ENCODE peak calls at places on chromosomes 12 and 14, in four cellular contexts. One of them, this sample, is unnamed. For H3K4me1, the result is how much of the 10 kb centered on the place peaks cover.

GRCh38 chr12:100593490-100593889 is 20.0 kb downstream of the GAS2L3 start:
- DNase-seq in thyroid gland: no peak
- DNase-seq in A549: no peak
- DNase-seq in CD4-positive, CD25-positive, alpha-beta regulatory T cell: no peak
- DNase-seq in this sample: peak

GRCh38 chr14:36105401-36105800 is 71.1 kb downstream of the PTCSC3 start:
- DNase-seq in A549: no peak
- DNase-seq in thyroid gland: peak
- DNase-seq in CD4-positive, CD25-positive, alpha-beta regulatory T cell: no peak
- DNase-seq in this sample: peak

GRCh38 chr12:108768591-108769500 is 37.5 kb upstream of the CORO1C start:
- DNase-seq in CD4-positive, CD25-positive, alpha-beta regulatory T cell: no peak
- DNase-seq in thyroid gland: peak
- DNase-seq in A549: peak
- DNase-seq in this sample: no peak

GRCh38 chr12:129973236-129973961 is 69.6 kb upstream of the TMEM132D start:
- DNase-seq in CD4-positive, CD25-positive, alpha-beta regulatory T cell: no peak
- DNase-seq in thyroid gland: no peak
- DNase-seq in A549: no peak
- DNase-seq in this sample: no peak

GRCh38 chr14:92252291-92252690 is 70.7 kb upstream of the SLC24A4 start:
- DNase-seq in A549: no peak
- DNase-seq in CD4-positive, CD25-positive, alpha-beta regulatory T cell: no peak
- DNase-seq in thyroid gland: no peak
- DNase-seq in this sample: no peak

GRCh38 chr14:52995998-52996397 is 45.1 kb upstream of the FERMT2 start:
- DNase-seq in CD4-positive, CD25-positive, alpha-beta regulatory T cell: no peak
- DNase-seq in thyroid gland: no peak
- DNase-seq in A549: no peak
- DNase-seq in this sample: no peak

GRCh38 chr14:91350813-91351507 is 66.7 kb downstream of the CCDC88C start:
- DNase-seq in CD4-positive, CD25-positive, alpha-beta regulatory T cell: peak
- DNase-seq in thyroid gland: no peak
- DNase-seq in A549: no peak
- DNase-seq in this sample: no peak

GRCh38 chr14:38255408-38255672 is 553 bp downstream of the CLEC14A start:
- DNase-seq in A549: no peak
- DNase-seq in thyroid gland: peak
- DNase-seq in CD4-positive, CD25-positive, alpha-beta regulatory T cell: no peak
- DNase-seq in this sample: no peak

GRCh38 chr12:50401383-50402155 is 884 bp downstream of the LARP4 start:
- DNase-seq in A549: no peak
- DNase-seq in thyroid gland: peak
- DNase-seq in CD4-positive, CD25-positive, alpha-beta regulatory T cell: no peak
- DNase-seq in this sample: peak

DNA sequence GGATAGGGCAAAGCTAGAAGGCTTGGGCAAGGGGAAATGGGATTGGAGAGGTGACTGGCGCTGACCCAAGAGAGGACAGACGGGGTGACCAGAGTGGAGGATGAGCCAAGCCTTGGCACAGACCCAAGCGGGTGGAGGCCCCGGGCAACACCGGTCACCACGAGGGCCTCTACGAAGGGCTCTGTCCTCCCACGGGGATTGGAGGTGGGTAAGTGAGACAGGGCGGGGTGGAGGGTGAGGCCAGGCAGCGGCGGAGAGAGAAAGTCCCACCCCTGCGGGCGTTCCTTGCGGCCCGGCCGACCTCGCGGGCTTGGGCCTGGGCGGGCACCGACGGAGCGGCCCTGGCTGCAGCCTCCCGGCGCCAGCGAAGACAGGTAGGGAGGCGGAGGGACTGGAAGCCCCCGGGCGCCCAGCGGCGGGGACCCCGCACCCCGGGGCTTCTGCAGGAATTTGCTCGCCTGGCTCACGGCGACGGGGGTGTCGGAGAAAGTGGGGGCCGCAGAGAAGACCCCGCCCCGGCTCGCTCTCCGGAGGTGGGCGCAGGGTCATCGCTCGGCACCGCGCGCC is at the start of gene PAPLN:
- DNase-seq in thyroid gland: peak
- DNase-seq in A549: peak
- DNase-seq in CD4-positive, CD25-positive, alpha-beta regulatory T cell: no peak
- DNase-seq in this sample: peak
- H3K4me1 ChIP-seq in thyroid gland: under half
- H3K4me1 ChIP-seq in A549: under half
- H3K4me1 ChIP-seq in CD4-positive, CD25-positive, alpha-beta regulatory T cell: under half
- H3K4me1 ChIP-seq in this sample: under half

GRCh38 chr12:98106201-98106600 is 409.2 kb upstream of the TMPO start:
- DNase-seq in A549: no peak
- DNase-seq in CD4-positive, CD25-positive, alpha-beta regulatory T cell: no peak
- DNase-seq in thyroid gland: no peak
- DNase-seq in this sample: no peak

GRCh38 chr12:98110516-98110915 is 404.9 kb upstream of the TMPO start:
- DNase-seq in CD4-positive, CD25-positive, alpha-beta regulatory T cell: no peak
- DNase-seq in thyroid gland: no peak
- DNase-seq in A549: no peak
- DNase-seq in this sample: no peak
- H3K4me1 ChIP-seq in CD4-positive, CD25-positive, alpha-beta regulatory T cell: under half
- H3K4me1 ChIP-seq in thyroid gland: under half
- H3K4me1 ChIP-seq in A549: under half
- H3K4me1 ChIP-seq in this sample: under half

DNA sequence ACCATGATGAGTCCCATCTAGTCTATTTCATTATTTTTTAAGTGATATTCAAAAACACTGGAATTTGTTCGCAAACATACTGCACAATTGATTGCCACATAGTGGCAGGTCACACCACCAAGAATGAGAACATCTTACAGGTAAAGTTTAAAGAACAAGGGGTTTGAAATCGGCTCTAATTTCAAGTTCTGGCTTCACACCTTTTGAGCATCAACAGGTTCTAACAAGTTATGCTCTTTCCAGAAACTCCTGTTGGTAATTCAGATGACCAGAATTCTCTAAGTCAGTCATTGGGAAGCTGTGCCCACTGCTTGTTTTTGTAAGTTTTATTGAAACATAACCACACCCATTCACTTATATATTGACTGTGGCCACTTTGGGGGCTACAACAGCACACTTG is 336.3 kb downstream of the FUT8 start:
- DNase-seq in A549: no peak
- DNase-seq in CD4-positive, CD25-positive, alpha-beta regulatory T cell: no peak
- DNase-seq in thyroid gland: no peak
- DNase-seq in this sample: no peak
- H3K4me1 ChIP-seq in A549: under half
- H3K4me1 ChIP-seq in CD4-positive, CD25-positive, alpha-beta regulatory T cell: under half
- H3K4me1 ChIP-seq in thyroid gland: under half
- H3K4me1 ChIP-seq in this sample: under half

GRCh38 chr12:94717656-94718055 is 67.3 kb upstream of the TMCC3 start:
- DNase-seq in A549: no peak
- DNase-seq in thyroid gland: no peak
- DNase-seq in CD4-positive, CD25-positive, alpha-beta regulatory T cell: no peak
- DNase-seq in this sample: no peak

GRCh38 chr12:94714378-94714777 is 64.0 kb upstream of the TMCC3 start:
- DNase-seq in CD4-positive, CD25-positive, alpha-beta regulatory T cell: no peak
- DNase-seq in A549: no peak
- DNase-seq in thyroid gland: no peak
- DNase-seq in this sample: peak

GRCh38 chr12:94717112-94717511 is 66.8 kb upstream of the TMCC3 start:
- DNase-seq in A549: no peak
- DNase-seq in thyroid gland: no peak
- DNase-seq in CD4-positive, CD25-positive, alpha-beta regulatory T cell: no peak
- DNase-seq in this sample: no peak

GRCh38 chr12:94718114-94718513 is 67.8 kb upstream of the TMCC3 start:
- DNase-seq in CD4-positive, CD25-positive, alpha-beta regulatory T cell: no peak
- DNase-seq in thyroid gland: no peak
- DNase-seq in A549: no peak
- DNase-seq in this sample: no peak

DNA sequence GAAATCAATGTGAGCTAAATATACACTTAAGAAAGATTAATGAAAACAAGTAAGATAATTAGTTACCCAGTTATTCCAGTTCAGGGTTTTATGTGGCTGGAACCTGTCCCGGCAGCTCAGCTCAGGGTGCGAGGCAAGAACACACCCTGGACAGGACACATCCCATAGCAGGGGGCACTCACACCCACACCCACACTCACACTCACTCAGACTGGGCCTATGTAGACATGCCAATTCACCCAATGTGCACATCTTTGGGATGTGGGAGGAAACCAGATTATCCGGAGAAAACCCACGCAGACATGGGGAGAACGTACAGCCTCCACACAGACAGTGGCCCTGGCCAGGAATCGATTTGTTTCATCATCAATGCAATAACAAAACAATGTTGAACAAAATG is 66.0 kb upstream of the TMCC3 start:
- DNase-seq in A549: no peak
- DNase-seq in thyroid gland: no peak
- DNase-seq in CD4-positive, CD25-positive, alpha-beta regulatory T cell: no peak
- DNase-seq in this sample: no peak
- H3K4me1 ChIP-seq in A549: under half
- H3K4me1 ChIP-seq in thyroid gland: under half
- H3K4me1 ChIP-seq in CD4-positive, CD25-positive, alpha-beta regulatory T cell: under half
- H3K4me1 ChIP-seq in this sample: under half

DNA sequence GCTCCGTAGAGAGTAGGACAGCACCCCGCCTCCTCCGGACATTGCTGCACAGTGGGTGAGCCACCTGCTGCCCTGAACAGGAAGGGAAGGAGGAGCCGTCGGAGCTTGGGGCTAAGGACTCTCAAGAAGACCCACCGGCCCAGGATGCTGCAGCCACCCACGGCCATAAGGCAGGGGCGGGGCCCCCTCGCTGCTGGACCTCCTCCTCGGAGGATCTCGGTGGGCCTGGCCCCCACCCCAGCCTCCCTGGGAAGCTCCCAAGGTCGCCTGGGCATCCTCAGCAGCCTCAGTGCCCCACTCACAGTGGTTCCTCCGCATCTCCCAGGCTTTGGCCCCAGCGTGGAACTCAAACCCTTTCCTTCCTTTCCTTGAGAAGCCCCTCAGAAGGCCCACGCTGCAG is 68.6 kb upstream of the DIO3 start:
- DNase-seq in CD4-positive, CD25-positive, alpha-beta regulatory T cell: no peak
- DNase-seq in A549: no peak
- DNase-seq in thyroid gland: no peak
- DNase-seq in this sample: no peak
- H3K4me1 ChIP-seq in CD4-positive, CD25-positive, alpha-beta regulatory T cell: under half
- H3K4me1 ChIP-seq in A549: under half
- H3K4me1 ChIP-seq in thyroid gland: under half
- H3K4me1 ChIP-seq in this sample: under half

DNA sequence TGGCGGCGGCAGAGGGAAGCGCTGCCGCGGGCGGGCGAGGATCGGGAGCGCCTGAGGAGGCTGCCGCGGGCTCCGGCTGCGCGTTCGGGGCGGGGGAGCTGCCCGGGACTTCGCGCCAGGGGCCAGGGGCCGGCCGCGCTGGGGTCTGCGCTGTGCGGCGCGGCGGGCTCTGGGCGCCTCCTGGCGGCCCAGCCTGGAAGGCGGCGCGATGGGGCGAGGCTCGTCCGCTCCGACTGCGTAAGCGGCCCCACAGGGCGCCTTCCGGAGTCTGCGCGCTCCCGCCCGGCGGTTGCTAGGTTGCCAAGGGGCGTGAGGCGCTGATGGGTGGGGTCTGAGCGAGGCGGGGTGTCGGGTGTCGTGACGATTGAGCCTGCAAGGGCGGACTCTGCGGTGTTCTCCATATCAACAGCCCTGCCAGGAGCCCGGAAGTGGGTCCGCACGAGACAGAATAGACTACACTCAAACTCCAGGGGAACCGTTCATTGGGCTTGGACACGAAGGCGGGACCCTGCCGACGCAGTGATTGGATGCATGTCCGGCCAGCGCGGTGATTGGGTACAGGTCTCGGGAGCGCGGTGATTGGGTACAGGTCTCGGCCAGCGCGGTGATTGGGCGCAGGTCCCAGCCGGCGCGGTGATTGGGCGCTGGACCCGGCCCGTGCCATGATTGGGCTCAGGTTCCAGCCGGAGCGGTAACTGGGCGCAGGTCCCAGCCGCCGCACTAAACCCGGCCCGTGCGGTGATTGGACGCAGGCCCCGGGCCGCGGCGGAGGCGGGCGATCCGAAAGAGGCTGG is at the start of gene TEDC1:
- DNase-seq in A549: peak
- DNase-seq in thyroid gland: peak
- DNase-seq in CD4-positive, CD25-positive, alpha-beta regulatory T cell: peak
- DNase-seq in this sample: peak
- H3K4me1 ChIP-seq in A549: under half
- H3K4me1 ChIP-seq in thyroid gland: under half
- H3K4me1 ChIP-seq in CD4-positive, CD25-positive, alpha-beta regulatory T cell: half or more
- H3K4me1 ChIP-seq in this sample: under half

DNA sequence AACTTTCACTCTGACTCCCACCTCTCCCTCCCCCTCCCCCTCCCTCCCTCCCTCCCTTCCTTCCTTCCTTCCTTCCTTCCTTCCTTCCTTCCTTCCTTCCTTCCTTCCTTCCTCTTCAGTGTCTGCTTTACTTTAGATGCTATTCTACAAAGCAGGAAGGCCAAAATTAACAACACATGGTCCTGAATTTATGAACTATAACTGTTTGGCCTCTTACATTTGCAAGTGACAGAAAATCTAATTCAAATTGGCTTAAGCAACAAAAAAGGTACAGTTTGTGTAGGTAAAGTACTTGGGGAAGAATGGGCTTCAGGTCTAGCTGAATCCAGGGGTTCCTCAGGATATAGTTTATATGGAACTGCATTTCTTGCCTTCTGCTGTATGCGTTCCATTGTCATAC is 673.0 kb downstream of the AACS start:
- DNase-seq in A549: no peak
- DNase-seq in CD4-positive, CD25-positive, alpha-beta regulatory T cell: no peak
- DNase-seq in thyroid gland: no peak
- DNase-seq in this sample: no peak
- H3K4me1 ChIP-seq in A549: under half
- H3K4me1 ChIP-seq in CD4-positive, CD25-positive, alpha-beta regulatory T cell: under half
- H3K4me1 ChIP-seq in thyroid gland: under half
- H3K4me1 ChIP-seq in this sample: under half

DNA sequence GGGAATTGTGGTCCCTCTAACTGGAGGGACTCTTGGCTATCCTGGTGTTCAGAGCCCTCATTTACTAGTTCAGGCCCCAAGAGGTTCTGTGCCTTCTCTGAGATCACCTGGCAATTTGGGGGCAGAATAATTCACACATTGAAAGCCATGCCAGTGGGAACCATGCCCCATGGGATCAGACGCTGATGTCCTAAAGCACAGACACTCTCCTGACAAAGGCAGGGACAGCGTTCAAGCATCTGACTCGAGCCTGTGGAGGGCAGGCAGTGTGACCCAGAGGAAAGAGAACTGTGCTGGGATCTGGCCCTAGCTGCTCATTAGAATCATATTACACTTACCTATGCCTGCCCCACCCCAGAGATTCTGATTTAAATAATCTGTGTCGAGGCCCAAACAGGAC is 2.4 kb upstream of the ASB2 start:
- DNase-seq in A549: no peak
- DNase-seq in CD4-positive, CD25-positive, alpha-beta regulatory T cell: no peak
- DNase-seq in thyroid gland: no peak
- DNase-seq in this sample: no peak
- H3K4me1 ChIP-seq in A549: under half
- H3K4me1 ChIP-seq in CD4-positive, CD25-positive, alpha-beta regulatory T cell: under half
- H3K4me1 ChIP-seq in thyroid gland: under half
- H3K4me1 ChIP-seq in this sample: under half

This sample was measured in GM23248.